ENCODE peak calls at places on chromosome 21, in four cellular contexts. V, P, Z and T are unnamed samples.

GRCh38 chr21:46064870-46065214 is 33.1 kb upstream of the COL6A2 start:
- DNase-seq in Z (no peak), P (no peak), V (no peak), T (no peak)

GRCh38 chr21:27407296-27407695 is 440.4 kb upstream of the ADAMTS5 start:
- DNase-seq in V (no peak), P (no peak), Z (no peak), T (no peak)

GRCh38 chr21:39086547-39086946 is 96.7 kb downstream of the PSMG1 start:
- DNase-seq in V (no peak), Z (no peak), P (no peak), T (no peak)

GRCh38 chr21:34004984-34005383 is 68.4 kb upstream of the MRPS6 start:
- DNase-seq in P (no peak), V (no peak), Z (no peak), T (no peak)

GRCh38 chr21:45974073-45975016 is 7.2 kb upstream of the COL6A1 start:
- DNase-seq in P (peak), Z (peak), V (peak), T (no peak)

GRCh38 chr21:38325761-38326420 is 69.1 kb downstream of the KCNJ15 start:
- DNase-seq in P (no peak), V (no peak), Z (no peak), T (no peak)

GRCh38 chr21:32626633-32627196 is 14.5 kb upstream of the CFAP298 start:
- DNase-seq in Z (no peak), P (no peak), V (no peak), T (no peak)

GRCh38 chr21:46381521-46381920 is 57.6 kb downstream of the PCNT start:
- DNase-seq in V (no peak), P (no peak), Z (no peak), T (no peak)

GRCh38 chr21:26844258-26845065 is 747 bp downstream of the ADAMTS1 start:
- DNase-seq in P (no peak), V (peak), Z (no peak), T (no peak)

GRCh38 chr21:36246080-36246631 is 73.8 kb upstream of the MORC3 start:
- DNase-seq in P (no peak), Z (no peak), V (no peak), T (no peak)

GRCh38 chr21:35086357-35086756 is 37.3 kb upstream of the RUNX1 start:
- DNase-seq in P (no peak), V (no peak), Z (no peak), T (no peak)

GRCh38 chr21:43355925-43356289 is 71.0 kb downstream of the SIK1 start:
- DNase-seq in P (no peak), Z (peak), V (no peak), T (no peak)

GRCh38 chr21:15309721-15310120 is 244.9 kb upstream of the NRIP1 start:
- DNase-seq in Z (no peak), V (no peak), P (no peak), T (no peak)

GRCh38 chr21:43768868-43769167 is 7.3 kb downstream of the CSTB start:
- DNase-seq in V (no peak), Z (no peak), P (no peak), T (no peak)

GRCh38 chr21:41774467-41775151 is 7.8 kb upstream of the RIPK4 start:
- DNase-seq in Z (peak), V (no peak), P (peak), T (peak)

GRCh38 chr21:43986544-43987451 is 25.3 kb upstream of the TRAPPC10 start:
- DNase-seq in Z (peak), P (no peak), V (no peak), T (no peak)